ENCODE peak calls at places on chromosomes 4 and X, in four cellular contexts. D is GM12891, E is K562, K is GM12878. Z is an unnamed sample.

GRCh38 chr4:128776794-128777216 is 32.7 kb upstream of the JADE1 start:
- DNase-seq in D (no peak), K (no peak), E (no peak), Z (no peak)

GRCh38 chr4:7309176-7309575 is 116.8 kb downstream of the SORCS2 start:
- DNase-seq in E (no peak), K (no peak), D (no peak), Z (no peak)

GRCh38 chr4:22129454-22130075 is 181.0 kb upstream of the KCNIP4 start:
- DNase-seq in E (peak), D (no peak), K (no peak), Z (peak)

GRCh38 chr4:94410678-94411206 is 41.0 kb upstream of the PDLIM5 start:
- DNase-seq in E (peak), D (no peak), K (no peak), Z (no peak)

GRCh38 chr4:47809654-47810203 is 28.1 kb downstream of the CORIN start:
- DNase-seq in D (no peak), E (no peak), K (no peak), Z (no peak)

GRCh38 chr4:117134386-117134785 is 49.0 kb upstream of the TRAM1L1 start:
- DNase-seq in E (peak), D (no peak), K (peak), Z (no peak)

GRCh38 chr4:80027611-80028010 is 45.4 kb downstream of the ANTXR2 start:
- DNase-seq in D (no peak), K (no peak), E (no peak), Z (no peak)

GRCh38 chr4:83071116-83071515 is 36.1 kb downstream of the COPS4 start:
- DNase-seq in D (no peak), E (no peak), K (no peak), Z (no peak)

GRCh38 chr4:107631568-107631967 is 88.5 kb downstream of the PAPSS1 start:
- DNase-seq in K (no peak), D (no peak), E (no peak), Z (no peak)

GRCh38 chr4:6548201-6548881 is 26.6 kb upstream of the MAN2B2 start:
- DNase-seq in K (no peak), E (peak), D (no peak), Z (peak)

GRCh38 chr4:76857010-76857409 is 40.9 kb downstream of the SOWAHB start:
- DNase-seq in E (no peak), D (no peak), K (no peak), Z (no peak)

GRCh38 chr4:176883681-176884418 is 91.1 kb upstream of the VEGFC start:
- DNase-seq in E (no peak), D (no peak), K (no peak), Z (no peak)

GRCh38 chr4:5995901-5996623 is 22.2 kb downstream of the C4orf50 start:
- DNase-seq in D (no peak), K (no peak), E (no peak), Z (no peak)

GRCh38 chr4:145266881-145267280 is 86.5 kb upstream of the OTUD4 start:
- DNase-seq in K (no peak), D (no peak), E (no peak), Z (no peak)

GRCh38 chr4:151952137-151952536 is 191.3 kb upstream of the GATB start:
- DNase-seq in D (no peak), E (no peak), K (no peak), Z (no peak)

GRCh38 chr4:140928880-140929279 is 172.7 kb upstream of the TBC1D9 start:
- DNase-seq in K (no peak), D (no peak), E (no peak), Z (no peak)
- TF ChIP-seq SPI1 in K (no peak), D (no peak), E (no peak), Z (no peak)

GRCh38 chr4:175380841-175381240 is 431.2 kb downstream of the GPM6A start:
- DNase-seq in D (no peak), E (no peak), K (no peak), Z (no peak)

GRCh38 chr4:175377203-175377602 is 434.9 kb downstream of the GPM6A start:
- DNase-seq in D (no peak), K (no peak), E (no peak), Z (no peak)

GRCh38 chr4:175373031-175373430 is 439.0 kb downstream of the GPM6A start:
- DNase-seq in K (no peak), E (no peak), D (no peak), Z (no peak)

GRCh38 chr4:175378372-175378771 is 433.7 kb downstream of the GPM6A start:
- DNase-seq in D (no peak), K (no peak), E (no peak), Z (no peak)

GRCh38 chr4:175376287-175376977 is 435.6 kb downstream of the GPM6A start:
- DNase-seq in K (no peak), E (no peak), D (no peak), Z (no peak)
- TF ChIP-seq SPI1 in K (no peak), E (no peak), D (no peak), Z (no peak)

GRCh38 chrX:72572248-72573157 is at the start of gene HDAC8:
- DNase-seq in E (peak), D (peak), K (peak), Z (peak)

GRCh38 chrX:72569786-72570185 is 2.9 kb downstream of the HDAC8 start:
- DNase-seq in K (no peak), D (no peak), E (no peak), Z (no peak)

GRCh38 chrX:72566448-72566847 is 6.2 kb downstream of the HDAC8 start:
- DNase-seq in D (no peak), E (no peak), K (no peak), Z (no peak)

GRCh38 chrX:72573158-72573511 is 492 bp upstream of the HDAC8 start:
- DNase-seq in K (no peak), E (no peak), D (no peak), Z (peak)

GRCh38 chrX:72568406-72569092 is 4.1 kb downstream of the HDAC8 start:
- DNase-seq in E (no peak), K (no peak), D (no peak), Z (no peak)
- TF ChIP-seq SPI1 in E (no peak), K (no peak), D (no peak), Z (no peak)

DNA sequence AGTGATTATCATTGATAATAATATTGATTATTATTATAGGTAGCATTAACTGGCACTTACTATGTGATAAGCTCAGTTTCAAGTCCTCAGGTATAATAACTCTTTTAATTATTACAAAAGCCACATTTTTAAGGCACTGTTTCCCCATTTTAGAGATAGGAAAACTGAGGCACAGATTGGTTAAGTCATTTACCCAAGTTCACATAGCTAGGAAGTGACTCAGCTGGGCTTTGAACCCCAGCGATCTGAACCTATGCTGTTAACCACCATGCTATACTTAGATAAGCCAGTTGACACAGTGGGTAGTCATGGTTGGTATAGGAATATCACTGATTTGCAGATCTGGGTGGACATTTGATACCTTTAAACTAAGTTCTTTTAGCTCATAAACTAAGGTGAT is 110.4 kb downstream of the FRAS1 start:
- DNase-seq in E (no peak), D (no peak), K (no peak), Z (no peak)
- TF ChIP-seq SPI1 in E (no peak), D (no peak), K (no peak), Z (no peak)

GRCh38 chrX:110346681-110347080 is 12.0 kb upstream of the RTL9 start:
- DNase-seq in E (peak), K (no peak), D (no peak), Z (no peak)
- TF ChIP-seq SPI1 in E (no peak), K (no peak), D (no peak), Z (no peak)

GRCh38 chr4:72323227-72323626 is 245.8 kb downstream of the ADAMTS3 start:
- DNase-seq in E (no peak), K (no peak), D (no peak), Z (no peak)

GRCh38 chr4:72318771-72319170 is 250.2 kb downstream of the ADAMTS3 start:
- DNase-seq in E (no peak), D (no peak), K (no peak), Z (no peak)

GRCh38 chr4:72314869-72315268 is 254.2 kb downstream of the ADAMTS3 start:
- DNase-seq in D (no peak), K (no peak), E (no peak), Z (no peak)

GRCh38 chr4:72320185-72320948 is 248.7 kb downstream of the ADAMTS3 start:
- DNase-seq in K (no peak), E (peak), D (no peak), Z (no peak)

GRCh38 chr4:72319596-72319995 is 249.4 kb downstream of the ADAMTS3 start:
- DNase-seq in K (no peak), E (no peak), D (no peak), Z (no peak)
- TF ChIP-seq SPI1 in K (no peak), E (no peak), D (no peak), Z (no peak)

DNA sequence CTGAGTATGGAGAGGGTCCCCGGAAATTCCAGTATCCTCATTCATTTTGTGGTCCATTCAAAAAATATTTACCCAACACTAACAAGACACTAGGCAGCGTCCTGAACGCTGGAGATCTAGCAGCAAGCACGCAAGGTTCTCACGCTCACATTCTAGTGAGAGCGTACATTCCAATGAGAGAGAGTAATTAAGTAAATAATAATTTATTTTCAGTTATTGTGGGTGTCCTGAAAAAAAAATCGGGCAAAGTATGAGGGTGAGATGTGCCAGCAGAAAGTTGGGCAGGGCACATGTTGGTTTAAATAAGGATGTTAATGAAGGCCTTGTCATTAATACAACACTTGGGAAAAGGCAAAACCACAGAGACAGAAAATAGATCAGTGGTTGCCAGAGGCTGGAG is 4.0 kb upstream of the TMEM156 start:
- DNase-seq in E (no peak), D (no peak), K (no peak), Z (no peak)
- TF ChIP-seq SPI1 in E (no peak), D (no peak), K (no peak), Z (no peak)